ENCODE peak calls at places on chromosomes 16 and 17, in nine cellular contexts. T, B, X, S, M, H, I, F and W are unnamed samples.

GRCh38 chr16:47461598-47462266 is 601 bp downstream of the PHKB start:
- DNase-seq in T (no peak), B (no peak), X (peak), S (peak), M (no peak), H (peak), I (peak), F (no peak), W (peak)

GRCh38 chr16:58938856-58939255 is 204.7 kb upstream of the GOT2 start:
- DNase-seq in T (no peak), B (no peak), X (no peak), S (no peak), M (no peak), H (no peak), I (peak), F (no peak), W (no peak)

GRCh38 chr16:85481206-85481605 is 131.9 kb upstream of the GSE1 start:
- DNase-seq in T (no peak), B (no peak), X (no peak), S (no peak), M (no peak), H (no peak), I (no peak), F (no peak), W (no peak)

GRCh38 chr16:74650966-74651567 is 15.6 kb downstream of the RFWD3 start:
- DNase-seq in T (no peak), B (no peak), X (no peak), S (peak), M (no peak), H (no peak), I (peak), F (no peak), W (no peak)

GRCh38 chr16:63461248-63461841 is 1425.1 kb upstream of the CDH8 start:
- DNase-seq in T (peak), B (no peak), X (no peak), S (no peak), M (no peak), H (peak), I (peak), F (no peak), W (peak)

GRCh38 chr17:82328141-82328993 is 5.2 kb downstream of the SECTM1 start:
- DNase-seq in T (no peak), B (no peak), X (peak), S (no peak), M (peak), H (no peak), I (no peak), F (no peak), W (no peak)

GRCh38 chr17:38674013-38674748 is 576 bp downstream of the EPOP start:
- DNase-seq in T (no peak), B (no peak), X (peak), S (no peak), M (peak), H (no peak), I (peak), F (no peak), W (no peak)

GRCh38 chr17:35801583-35802224 is 6.3 kb upstream of the MMP28 start:
- DNase-seq in T (no peak), B (peak), X (peak), S (no peak), M (peak), H (peak), I (no peak), F (no peak), W (no peak)

GRCh38 chr17:601462-602303 is 113.0 kb downstream of the VPS53 start:
- DNase-seq in T (no peak), B (no peak), X (peak), S (no peak), M (no peak), H (no peak), I (no peak), F (no peak), W (no peak)

GRCh38 chr17:35726609-35727460 is 4.6 kb upstream of the RASL10B start:
- DNase-seq in T (peak), B (no peak), X (peak), S (no peak), M (no peak), H (no peak), I (peak), F (no peak), W (no peak)

GRCh38 chr17:1150863-1151685 is 28.7 kb downstream of the ABR start:
- DNase-seq in T (no peak), B (no peak), X (no peak), S (no peak), M (no peak), H (no peak), I (no peak), F (no peak), W (no peak)

GRCh38 chr17:31476525-31477416 is 85.3 kb downstream of the RAB11FIP4 start:
- DNase-seq in T (no peak), B (no peak), X (no peak), S (no peak), M (peak), H (no peak), I (no peak), F (no peak), W (no peak)

GRCh38 chr16:19266774-19267173 is 18.8 kb upstream of the CLEC19A start:
- DNase-seq in T (no peak), B (no peak), X (no peak), S (no peak), M (no peak), H (no peak), I (no peak), F (no peak), W (no peak)

GRCh38 chr17:7915611-7916382 is at the start of gene RNF227:
- DNase-seq in T (peak), B (peak), X (peak), S (peak), M (peak), H (peak), I (peak), F (peak), W (peak)

GRCh38 chr16:66026211-66026610 is 340.3 kb upstream of the CDH5 start:
- DNase-seq in T (no peak), B (no peak), X (no peak), S (no peak), M (no peak), H (peak), I (peak), F (peak), W (no peak)

GRCh38 chr17:59487161-59487873 is 78.1 kb upstream of the DHX40 start:
- DNase-seq in T (no peak), B (no peak), X (no peak), S (no peak), M (no peak), H (no peak), I (no peak), F (peak), W (no peak)

GRCh38 chr17:57553991-57554825 is 190.9 kb downstream of the CCDC182 start:
- DNase-seq in T (no peak), B (no peak), X (peak), S (no peak), M (no peak), H (no peak), I (peak), F (no peak), W (no peak)

GRCh38 chr16:84071151-84071550 is 28.6 kb upstream of the SLC38A8 start:
- DNase-seq in T (no peak), B (no peak), X (no peak), S (no peak), M (no peak), H (no peak), I (no peak), F (no peak), W (no peak)

GRCh38 chr16:84079664-84080063 is 37.1 kb upstream of the SLC38A8 start:
- DNase-seq in T (no peak), B (no peak), X (no peak), S (no peak), M (no peak), H (no peak), I (no peak), F (no peak), W (no peak)

GRCh38 chr16:84075376-84075775 is 32.8 kb upstream of the SLC38A8 start:
- DNase-seq in T (no peak), B (no peak), X (no peak), S (no peak), M (no peak), H (no peak), I (no peak), F (no peak), W (no peak)

GRCh38 chr16:84072014-84072413 is 29.4 kb upstream of the SLC38A8 start:
- DNase-seq in T (no peak), B (no peak), X (no peak), S (no peak), M (no peak), H (no peak), I (no peak), F (no peak), W (no peak)

GRCh38 chr16:84074721-84075120 is 32.1 kb upstream of the SLC38A8 start:
- DNase-seq in T (no peak), B (no peak), X (no peak), S (no peak), M (no peak), H (no peak), I (no peak), F (no peak), W (no peak)
- H3K27ac ChIP-seq in T (no peak), B (no peak), X (no peak), S (no peak), M (no peak), H (no peak), I (no peak), F (no peak), W (no peak)

DNA sequence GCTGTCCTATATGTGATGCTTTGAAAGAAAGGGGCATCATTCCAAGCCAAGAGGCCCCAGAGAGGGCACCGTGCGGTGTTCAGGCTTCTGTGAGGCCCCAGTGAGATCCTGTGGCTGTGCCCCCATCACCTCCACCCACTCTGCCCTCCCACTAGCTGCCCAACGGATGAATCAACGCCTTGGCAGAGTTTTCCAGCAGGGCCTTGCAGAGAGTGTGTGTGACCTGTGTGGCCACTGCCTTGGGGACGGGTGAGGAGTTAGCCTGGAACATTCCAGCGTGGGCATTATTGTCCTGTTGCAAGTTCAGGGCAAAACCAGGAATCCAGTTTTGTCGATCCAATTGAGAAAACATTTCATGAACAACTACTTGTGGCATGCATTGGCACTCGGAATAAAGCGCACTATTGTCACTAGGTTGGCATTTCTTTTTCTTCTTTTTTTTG is 53.7 kb downstream of the SF3B3 start:
- DNase-seq in T (no peak), B (peak), X (no peak), S (peak), M (no peak), H (no peak), I (no peak), F (peak), W (no peak)
- TF ChIP-seq POLR2AphosphoS5 in T (no peak), B (peak), X (no peak), S (peak), M (no peak), H (no peak), I (no peak), F (no peak), W (no peak)

GRCh38 chr17:78624461-78625216 is 47.4 kb upstream of the DNAH17 start:
- DNase-seq in T (no peak), B (no peak), X (no peak), S (no peak), M (no peak), H (no peak), I (no peak), F (no peak), W (no peak)
- H3K27ac ChIP-seq in T (no peak), B (no peak), X (no peak), S (no peak), M (no peak), H (no peak), I (no peak), F (no peak), W (no peak)

GRCh38 chr16:3112058-3112880 is at the start of gene ZNF205:
- DNase-seq in T (no peak), B (peak), X (peak), S (no peak), M (peak), H (peak), I (peak), F (peak), W (no peak)

GRCh38 chr16:3101841-3102470 is 2.9 kb upstream of the ZSCAN10 start:
- DNase-seq in T (no peak), B (no peak), X (no peak), S (no peak), M (no peak), H (no peak), I (peak), F (no peak), W (peak)

GRCh38 chr16:3101018-3101840 is 2.1 kb upstream of the ZSCAN10 start:
- DNase-seq in T (no peak), B (no peak), X (no peak), S (no peak), M (no peak), H (no peak), I (peak), F (no peak), W (no peak)

GRCh38 chr16:3106205-3106928 is 6.0 kb upstream of the ZNF205 start:
- DNase-seq in T (no peak), B (peak), X (peak), S (peak), M (peak), H (peak), I (peak), F (peak), W (peak)
- TF ChIP-seq POLR2AphosphoS5 in T (peak), B (peak), X (peak), S (peak), M (peak), H (peak), I (peak), F (peak), W (peak)

GRCh38 chr16:29023279-29024278 is 38.7 kb downstream of the LAT start:
- DNase-seq in T (no peak), B (no peak), X (no peak), S (no peak), M (no peak), H (no peak), I (no peak), F (no peak), W (no peak)
- H3K27ac ChIP-seq in T (no peak), B (no peak), X (no peak), S (no peak), M (no peak), H (no peak), I (no peak), F (no peak), W (no peak)

DNA sequence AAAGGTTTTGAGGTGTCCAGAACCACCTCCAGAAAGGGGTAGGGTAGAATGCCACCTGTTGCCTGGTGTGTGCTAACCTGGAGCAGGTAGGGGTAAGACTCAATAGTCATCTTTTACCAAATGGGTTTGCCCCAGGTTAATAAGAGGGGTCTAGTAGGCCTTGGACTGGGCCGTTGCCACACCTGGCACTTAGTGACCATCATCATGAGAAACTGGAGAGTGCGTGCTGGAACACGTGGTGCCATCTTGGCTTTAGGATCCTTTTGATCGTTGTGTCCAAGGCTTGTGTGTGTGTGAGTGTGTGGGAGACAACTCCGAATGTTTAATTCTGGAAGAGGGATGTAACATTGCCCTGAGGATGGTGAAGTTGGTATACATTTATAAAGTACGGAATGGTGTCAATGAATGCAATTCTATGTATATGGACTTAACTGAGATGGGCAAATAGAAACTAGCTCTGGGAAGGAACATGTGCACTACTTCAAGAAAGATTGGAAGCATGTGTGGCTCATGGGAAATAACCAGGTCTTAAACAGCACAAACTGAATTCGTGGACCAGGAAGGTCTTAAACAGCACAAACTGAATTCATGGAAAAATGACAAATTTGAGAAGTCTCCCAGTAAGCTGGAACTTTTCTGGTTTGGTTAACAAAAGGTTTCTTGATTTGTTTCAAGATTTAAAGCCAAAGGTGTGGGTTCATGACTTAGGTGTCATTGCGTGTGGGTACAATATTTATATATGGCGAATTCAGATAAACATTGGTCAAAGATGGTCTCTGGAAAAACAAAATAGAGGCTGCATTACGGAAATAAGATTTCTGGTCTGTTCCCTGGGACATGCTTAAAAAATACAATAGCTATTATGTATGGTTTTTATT is 7.2 kb downstream of the FUS start:
- DNase-seq in T (no peak), B (no peak), X (no peak), S (no peak), M (no peak), H (no peak), I (no peak), F (no peak), W (peak)
- TF ChIP-seq POLR2AphosphoS5 in T (no peak), B (no peak), X (no peak), S (no peak), M (no peak), H (no peak), I (no peak), F (no peak), W (peak)

DNA sequence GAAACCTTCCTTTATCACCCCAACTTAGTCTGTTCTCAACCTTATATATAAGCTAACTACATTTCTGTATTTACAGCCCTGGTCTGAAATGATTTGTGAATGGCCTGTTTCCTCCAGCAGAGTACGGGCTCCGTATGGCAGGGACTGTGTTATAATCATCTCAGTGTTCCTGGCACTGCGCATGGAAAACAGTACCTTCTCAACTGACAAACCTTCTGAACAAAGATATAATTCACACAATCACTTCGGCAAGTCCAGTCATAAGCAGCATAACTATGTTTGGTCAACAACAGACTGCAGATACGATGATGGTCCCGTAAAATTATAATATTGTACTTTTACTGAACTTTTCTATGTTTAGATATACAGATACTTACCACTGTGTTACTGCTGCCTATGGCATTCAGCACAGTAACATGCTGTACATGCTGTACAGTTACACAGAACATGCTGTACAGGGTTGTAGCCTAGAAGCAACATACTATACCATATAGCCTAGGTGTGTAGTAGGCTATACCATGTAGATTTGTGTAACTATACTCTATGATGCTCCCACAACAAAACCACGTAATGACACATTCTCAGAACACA is 30.0 kb downstream of the ANKFY1 start:
- DNase-seq in T (no peak), B (no peak), X (peak), S (no peak), M (no peak), H (peak), I (no peak), F (no peak), W (no peak)
- H3K27ac ChIP-seq in T (no peak), B (no peak), X (peak), S (no peak), M (no peak), H (peak), I (no peak), F (no peak), W (no peak)